ENCODE peak calls at places on chromosome 9, in six cellular contexts. Q, K, T, O, E and P are unnamed samples.

GRCh38 chr9:123637596-123637939 is 281.6 kb downstream of the CRB2 start:
- DNase-seq in Q (no peak), T (peak), E (no peak), K (no peak), O (no peak), P (peak)

GRCh38 chr9:88224938-88225337 is 86.7 kb upstream of the SPATA31C2 start:
- DNase-seq in T (no peak), Q (no peak), E (no peak), K (no peak), O (no peak), P (no peak)

GRCh38 chr9:37144762-37145161 is 24.4 kb downstream of the ZCCHC7 start:
- DNase-seq in T (no peak), K (peak), O (no peak), Q (no peak), E (no peak), P (no peak)

GRCh38 chr9:112884721-112885120 is 6.0 kb downstream of the SLC46A2 start:
- DNase-seq in O (no peak), T (no peak), K (no peak), Q (no peak), E (no peak), P (no peak)

GRCh38 chr9:86713456-86713855 is 233.8 kb downstream of the GAS1 start:
- DNase-seq in T (no peak), O (no peak), K (peak), E (no peak), Q (no peak), P (no peak)

GRCh38 chr9:79583957-79584654 is 12.3 kb downstream of the TLE4 start:
- DNase-seq in Q (peak), O (no peak), E (peak), T (no peak), K (no peak), P (no peak)

GRCh38 chr9:88775559-88775958 is 215.7 kb upstream of the S1PR3 start:
- DNase-seq in Q (no peak), E (no peak), K (no peak), O (no peak), T (no peak), P (no peak)

GRCh38 chr9:124045076-124045829 is 33.7 kb downstream of the LHX2 start:
- DNase-seq in Q (no peak), T (peak), E (no peak), O (no peak), K (no peak), P (no peak)

GRCh38 chr9:37026085-37026935 is 7.8 kb downstream of the PAX5 start:
- DNase-seq in O (no peak), K (no peak), T (no peak), E (no peak), Q (no peak), P (no peak)

GRCh38 chr9:87063883-87064282 is 116.6 kb upstream of the GAS1 start:
- DNase-seq in E (no peak), T (peak), Q (no peak), K (peak), O (no peak), P (no peak)

GRCh38 chr9:7117676-7118561 is 360.1 kb downstream of the KDM4C start:
- DNase-seq in T (peak), Q (no peak), K (peak), O (no peak), E (no peak), P (no peak)

GRCh38 chr9:124126571-124127289 is 115.2 kb downstream of the LHX2 start:
- DNase-seq in O (peak), Q (peak), E (peak), T (peak), K (peak), P (peak)

GRCh38 chr9:95912773-95913172 is 37.3 kb downstream of the ERCC6L2 start:
- DNase-seq in O (no peak), Q (no peak), K (no peak), E (no peak), T (no peak), P (no peak)

GRCh38 chr9:133970581-133970900 is 21.6 kb downstream of the VAV2 start:
- DNase-seq in K (no peak), O (no peak), Q (no peak), E (no peak), T (no peak), P (no peak)

GRCh38 chr9:136170291-136170901 is 34.5 kb downstream of the LHX3 start:
- DNase-seq in Q (peak), T (peak), E (no peak), O (no peak), K (no peak), P (no peak)

GRCh38 chr9:15882883-15883282 is 330.0 kb downstream of the CCDC171 start:
- DNase-seq in T (no peak), E (no peak), O (no peak), K (no peak), Q (no peak), P (no peak)

GRCh38 chr9:129320575-129321311 is 142.7 kb upstream of the IER5L start:
- DNase-seq in T (peak), Q (peak), E (peak), K (peak), O (no peak), P (peak)

GRCh38 chr9:93684806-93685553 is 108.6 kb downstream of the PHF2 start:
- DNase-seq in K (peak), T (peak), E (peak), O (no peak), Q (no peak), P (no peak)

GRCh38 chr9:36808246-36808645 is 225.8 kb downstream of the PAX5 start:
- DNase-seq in K (no peak), E (no peak), Q (no peak), T (no peak), O (no peak), P (no peak)

GRCh38 chr9:17775646-17776045 is 196.8 kb downstream of the SH3GL2 start:
- DNase-seq in Q (no peak), K (no peak), O (no peak), T (no peak), E (no peak), P (no peak)

GRCh38 chr9:4365055-4365454 is 65.2 kb upstream of the GLIS3 start:
- DNase-seq in K (no peak), T (no peak), Q (no peak), O (no peak), E (no peak), P (no peak)

GRCh38 chr9:109817846-109818472 is 38.0 kb downstream of the PALM2AKAP2 start:
- DNase-seq in T (peak), Q (peak), E (peak), K (peak), O (peak), P (peak)

GRCh38 chr9:32431196-32431595 is 46.8 kb downstream of the ACO1 start:
- DNase-seq in Q (no peak), O (no peak), T (no peak), E (no peak), K (no peak), P (no peak)

GRCh38 chr9:36487482-36488321 is 85.0 kb upstream of the MELK start:
- DNase-seq in T (peak), Q (peak), E (peak), O (peak), K (peak), P (peak)

GRCh38 chr9:130110596-130111021 is 56.9 kb downstream of the GPR107 start:
- DNase-seq in T (no peak), Q (no peak), E (no peak), K (peak), O (no peak), P (no peak)

GRCh38 chr9:97307500-97308163 is at the start of gene CCDC180:
- DNase-seq in E (peak), O (no peak), T (no peak), Q (no peak), K (no peak), P (no peak)

GRCh38 chr9:33993104-33993503 is 55.6 kb downstream of the UBAP2 start:
- DNase-seq in T (no peak), K (no peak), Q (no peak), E (no peak), O (no peak), P (no peak)